ENCODE peak calls at places on chromosomes 12 and 14, in four cellular contexts. S is K562, J is IMR-90, M is GM12878. U is an unnamed sample.

GRCh38 chr12:91565246-91565645 is 382.6 kb upstream of the DCN start:
- DNase-seq in S (peak; percentile 34), J (no peak), M (no peak), U (no peak)

GRCh38 chr12:120959111-120959878 is 19.0 kb upstream of the HNF1A start:
- DNase-seq in S (peak; percentile 39), J (no peak), M (no peak), U (no peak)

GRCh38 chr12:106246891-106247730 is 709 bp downstream of the CKAP4 start:
- DNase-seq in S (peak; percentile 29), J (peak; percentile 61), M (no peak), U (peak; percentile 67)

GRCh38 chr14:24818054-24818822 is 184.2 kb upstream of the GZMB start:
- DNase-seq in S (peak; percentile 0), J (no peak), M (no peak), U (no peak)

GRCh38 chr14:24095196-24096068 is 1.3 kb downstream of the PCK2 start:
- DNase-seq in S (peak; percentile 91), J (peak; percentile 44), M (peak; percentile 92), U (peak; percentile 62)

GRCh38 chr14:48943913-48944312 is 642.3 kb downstream of the RPS29 start:
- DNase-seq in S (no peak), J (no peak), M (no peak), U (no peak)

GRCh38 chr14:34203271-34203722 is 252.4 kb upstream of the EGLN3 start:
- DNase-seq in S (no peak), J (no peak), M (no peak), U (peak; percentile 16)

GRCh38 chr12:50514526-50515276 is 9.9 kb downstream of the DIP2B start:
- DNase-seq in S (no peak), J (no peak), M (no peak), U (no peak)

GRCh38 chr14:54169254-54169924 is 212.8 kb upstream of the BMP4 start:
- DNase-seq in S (no peak), J (peak; percentile 10), M (no peak), U (no peak)

GRCh38 chr12:121355818-121356217 is 3.6 kb upstream of the ANAPC5 start:
- DNase-seq in S (no peak), J (no peak), M (no peak), U (no peak)

GRCh38 chr14:52950410-52950897 is 396 bp downstream of the FERMT2 start:
- DNase-seq in S (no peak), J (peak; percentile 29), M (no peak), U (peak; percentile 55)

GRCh38 chr14:28870033-28870564 is 103.5 kb downstream of the FOXG1 start:
- DNase-seq in S (no peak), J (no peak), M (no peak), U (no peak)

GRCh38 chr12:49515266-49515665 is 23.6 kb upstream of the KCNH3 start:
- DNase-seq in S (no peak), J (peak; percentile 90), M (no peak), U (peak; percentile 47)

GRCh38 chr12:51383281-51383905 is 7.8 kb downstream of the GALNT6 start:
- DNase-seq in S (no peak), J (no peak), M (no peak), U (no peak)

GRCh38 chr14:91889477-91890211 is 22.3 kb upstream of the TC2N start:
- DNase-seq in S (no peak), J (no peak), M (no peak), U (no peak)

GRCh38 chr14:86088156-86088555 is 558.2 kb downstream of the FLRT2 start:
- DNase-seq in S (no peak), J (no peak), M (no peak), U (no peak)

GRCh38 chr12:40208707-40209106 is 16.1 kb upstream of the LRRK2 start:
- DNase-seq in S (no peak), J (no peak), M (no peak), U (no peak)

GRCh38 chr14:72550513-72550912 is 343.4 kb downstream of the DPF3 start:
- DNase-seq in S (no peak), J (no peak), M (no peak), U (no peak)

GRCh38 chr12:114668151-114668891 is 15.7 kb downstream of the TBX3 start:
- DNase-seq in S (peak; percentile 75), J (peak; percentile 84), M (no peak), U (peak; percentile 91)

GRCh38 chr12:6376079-6376941 is 947 bp upstream of the SCNN1A start:
- DNase-seq in S (peak; percentile 43), J (peak; percentile 64), M (no peak), U (peak; percentile 78)

GRCh38 chr12:80044694-80045046 is 54.7 kb upstream of the OTOGL start:
- DNase-seq in S (no peak), J (peak; percentile 94), M (no peak), U (no peak)

GRCh38 chr12:4448943-4449861 is 3.6 kb upstream of the FGF6 start:
- DNase-seq in S (no peak), J (no peak), M (no peak), U (no peak)

GRCh38 chr12:1593232-1594044 is 943 bp downstream of the FBXL14 start:
- DNase-seq in S (peak; percentile 46), J (no peak), M (no peak), U (peak; percentile 55)

GRCh38 chr12:6020930-6021329 is 75.9 kb upstream of the ANO2 start:
- DNase-seq in S (no peak), J (no peak), M (no peak), U (no peak)

GRCh38 chr12:68884251-68884650 is 48.7 kb downstream of the CPM start:
- DNase-seq in S (no peak), J (no peak), M (no peak), U (no peak)

GRCh38 chr14:98227000-98227726 is 1044.8 kb downstream of the BCL11B start:
- DNase-seq in S (no peak), J (no peak), M (peak; percentile 51), U (no peak)

GRCh38 chr12:124543052-124543590 is 24.3 kb downstream of the NCOR2 start:
- DNase-seq in S (no peak), J (no peak), M (no peak), U (peak; percentile 57)
- TF ChIP-seq SMC3 in S (no peak), J (no peak), M (no peak), U (no peak)

GRCh38 chr14:58637391-58638230 is at the start of gene DACT1:
- DNase-seq in S (peak; percentile 27), J (peak; percentile 79), M (no peak), U (peak; percentile 16)

GRCh38 chr14:58636129-58636528 is 1.6 kb upstream of the DACT1 start:
- DNase-seq in S (no peak), J (no peak), M (no peak), U (no peak)

GRCh38 chr14:58639842-58640484 is 2.2 kb downstream of the DACT1 start:
- DNase-seq in S (peak; percentile 17), J (peak; percentile 86), M (peak; percentile 36), U (peak; percentile 47)

GRCh38 chr14:58637040-58637390 is 747 bp upstream of the DACT1 start:
- DNase-seq in S (no peak), J (peak; percentile 94), M (no peak), U (no peak)

GRCh38 chr14:58638231-58639205 is 756 bp downstream of the DACT1 start:
- DNase-seq in S (no peak), J (peak; percentile 30), M (no peak), U (no peak)
- TF ChIP-seq ELK1 in S (no peak), J (no peak), M (no peak), U (no peak)

DNA sequence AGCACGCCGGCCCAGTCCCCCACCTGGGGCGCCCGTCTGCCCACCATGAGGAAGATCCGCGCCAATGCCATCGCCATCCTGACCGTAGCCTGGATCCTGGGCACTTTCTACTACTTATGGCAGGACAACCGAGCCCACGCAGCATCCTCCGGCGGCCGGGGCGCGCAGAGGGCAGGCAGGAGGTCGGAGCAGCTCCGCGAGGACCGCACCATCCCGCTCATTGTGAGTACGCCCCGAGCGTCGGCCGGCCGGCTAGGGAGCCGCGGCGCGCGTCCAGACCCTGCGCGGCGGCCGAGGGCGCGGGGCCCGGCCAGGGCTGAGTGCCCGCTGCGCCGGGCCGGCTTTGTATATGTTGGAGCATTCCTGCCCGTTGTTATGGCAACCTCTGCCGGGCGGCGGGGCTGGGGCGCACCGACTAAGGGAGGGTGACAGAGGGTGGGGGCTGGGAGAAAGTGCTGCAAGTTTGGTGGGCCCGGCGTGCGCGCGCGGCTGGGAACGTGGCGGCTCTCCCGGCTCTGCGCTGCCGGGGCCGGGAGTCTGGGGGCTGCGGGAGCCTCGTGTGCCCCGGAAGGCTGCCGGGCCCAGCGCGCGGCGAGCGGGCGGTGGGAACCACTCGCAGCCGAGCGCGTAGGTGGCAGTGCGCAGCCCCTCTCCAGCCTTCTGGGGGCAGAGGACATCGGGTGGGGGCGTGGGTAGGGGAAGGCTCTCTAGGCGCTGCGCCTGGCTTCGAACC is 454 bp downstream of the GALNT16 start:
- DNase-seq in S (no peak), J (peak; percentile 4), M (no peak), U (no peak)
- TF ChIP-seq SMC3 in S (no peak), J (no peak), M (no peak), U (no peak)

GRCh38 chr12:104604995-104605675 is 148.4 kb downstream of the CHST11 start:
- DNase-seq in S (no peak), J (no peak), M (no peak), U (no peak)
- TF ChIP-seq ELK1 in S (no peak), J (no peak), M (no peak), U (no peak)

GRCh38 chr12:19142499-19142898 is 13.0 kb downstream of the PLEKHA5 start:
- DNase-seq in S (no peak), J (no peak), M (no peak), U (no peak)

GRCh38 chr12:19139795-19140194 is 10.3 kb downstream of the PLEKHA5 start:
- DNase-seq in S (no peak), J (no peak), M (no peak), U (no peak)

GRCh38 chr12:19144287-19144686 is 14.8 kb downstream of the PLEKHA5 start:
- DNase-seq in S (peak; percentile 59), J (no peak), M (no peak), U (no peak)

GRCh38 chr12:19140381-19141236 is 11.1 kb downstream of the PLEKHA5 start:
- DNase-seq in S (no peak), J (no peak), M (no peak), U (no peak)

GRCh38 chr12:19138551-19139344 is 9.2 kb downstream of the PLEKHA5 start:
- DNase-seq in S (peak; percentile 18), J (peak; percentile 47), M (no peak), U (no peak)
- TF ChIP-seq SMC3 in S (no peak), J (no peak), M (no peak), U (no peak)

GRCh38 chr12:126557659-126558058 is 1492.4 kb downstream of the AACS start:
- DNase-seq in S (no peak), J (no peak), M (no peak), U (no peak)
- TF ChIP-seq ELK1 in S (no peak), J (no peak), M (no peak), U (no peak)